ENCODE peak calls at places on chromosomes 2 and 18, in nine cellular contexts. Q is progenitor cell of endocrine pancreas; W is cardiac fibroblast; A is CD4-positive, alpha-beta T cell; O is omental fat pad; I is HCT116; N is PC-9; M is SK-N-SH; V is choroid plexus epithelial cell. T is an unnamed sample.

GRCh38 chr2:69437751-69438154 is 518 bp upstream of the NFU1 start:
- DNase-seq in V (no peak), M (no peak), N (no peak), O (peak), W (no peak), A (no peak), I (no peak), Q (no peak), T (no peak)

GRCh38 chr2:185433824-185434223 is 304.8 kb upstream of the FSIP2 start:
- DNase-seq in I (no peak), A (no peak), N (no peak), M (no peak), W (no peak), Q (no peak), V (peak), O (no peak), T (no peak)

GRCh38 chr2:130729311-130730299 is 735 bp downstream of the GPR148 start:
- DNase-seq in O (no peak), I (no peak), W (no peak), A (no peak), N (no peak), V (no peak), Q (no peak), M (no peak), T (no peak)

GRCh38 chr2:23673830-23674679 is 252.9 kb downstream of the ATAD2B start:
- DNase-seq in N (peak), A (no peak), O (no peak), V (peak), M (no peak), W (no peak), I (no peak), Q (peak), T (peak)

GRCh38 chr2:32832400-32832799 is 114.4 kb upstream of the LTBP1 start:
- DNase-seq in M (no peak), A (no peak), I (no peak), N (no peak), Q (no peak), W (no peak), O (no peak), V (no peak), T (no peak)

GRCh38 chr2:240503848-240504247 is 53.9 kb downstream of the ANKMY1 start:
- DNase-seq in V (no peak), W (no peak), O (peak), I (no peak), M (peak), Q (no peak), N (no peak), A (no peak), T (no peak)

GRCh38 chr2:219551863-219552381 is 8.1 kb downstream of the TMEM198 start:
- DNase-seq in Q (no peak), A (no peak), N (no peak), V (peak), M (no peak), W (peak), I (no peak), O (no peak), T (no peak)

GRCh38 chr2:215684448-215685217 is 248.8 kb upstream of the FN1 start:
- DNase-seq in W (peak), V (peak), O (no peak), I (no peak), Q (no peak), M (no peak), N (no peak), A (no peak), T (no peak)

GRCh38 chr2:176997074-176997791 is 215.4 kb upstream of the HNRNPA3 start:
- DNase-seq in A (no peak), I (peak), M (no peak), W (peak), N (no peak), O (no peak), V (peak), Q (no peak), T (no peak)

GRCh38 chr2:222743263-222743865 is 71.9 kb downstream of the MOGAT1 start:
- DNase-seq in A (no peak), M (no peak), N (no peak), Q (no peak), V (peak), W (peak), I (no peak), O (no peak), T (no peak)

GRCh38 chr2:198852248-198852647 is 605.5 kb downstream of the SATB2 start:
- DNase-seq in V (no peak), O (no peak), W (no peak), M (no peak), A (no peak), N (no peak), Q (no peak), I (no peak), T (no peak)

GRCh38 chr2:64338910-64339500 is 115.0 kb upstream of the LGALSL start:
- DNase-seq in V (peak), N (peak), M (no peak), I (no peak), O (no peak), W (peak), A (no peak), Q (no peak), T (no peak)

GRCh38 chr2:187959821-187960220 is 331.9 kb upstream of the GULP1 start:
- DNase-seq in A (no peak), I (no peak), N (no peak), V (peak), Q (no peak), W (peak), M (no peak), O (no peak), T (no peak)

GRCh38 chr2:187951470-187952218 is 340.0 kb upstream of the GULP1 start:
- DNase-seq in Q (no peak), W (no peak), O (no peak), A (no peak), I (no peak), M (no peak), N (no peak), V (no peak), T (no peak)

GRCh38 chr2:187962538-187962937 is 329.1 kb upstream of the GULP1 start:
- DNase-seq in W (no peak), A (no peak), O (no peak), N (no peak), I (no peak), M (no peak), V (no peak), Q (no peak), T (no peak)

GRCh38 chr2:187956906-187957534 is 334.7 kb upstream of the GULP1 start:
- DNase-seq in A (no peak), M (no peak), O (no peak), V (no peak), I (no peak), Q (no peak), N (no peak), W (no peak), T (no peak)
- TF ChIP-seq CTCF in A (no peak), M (no peak), O (no peak), V (no peak), I (no peak), Q (no peak), N (no peak), W (no peak), T (no peak)

DNA sequence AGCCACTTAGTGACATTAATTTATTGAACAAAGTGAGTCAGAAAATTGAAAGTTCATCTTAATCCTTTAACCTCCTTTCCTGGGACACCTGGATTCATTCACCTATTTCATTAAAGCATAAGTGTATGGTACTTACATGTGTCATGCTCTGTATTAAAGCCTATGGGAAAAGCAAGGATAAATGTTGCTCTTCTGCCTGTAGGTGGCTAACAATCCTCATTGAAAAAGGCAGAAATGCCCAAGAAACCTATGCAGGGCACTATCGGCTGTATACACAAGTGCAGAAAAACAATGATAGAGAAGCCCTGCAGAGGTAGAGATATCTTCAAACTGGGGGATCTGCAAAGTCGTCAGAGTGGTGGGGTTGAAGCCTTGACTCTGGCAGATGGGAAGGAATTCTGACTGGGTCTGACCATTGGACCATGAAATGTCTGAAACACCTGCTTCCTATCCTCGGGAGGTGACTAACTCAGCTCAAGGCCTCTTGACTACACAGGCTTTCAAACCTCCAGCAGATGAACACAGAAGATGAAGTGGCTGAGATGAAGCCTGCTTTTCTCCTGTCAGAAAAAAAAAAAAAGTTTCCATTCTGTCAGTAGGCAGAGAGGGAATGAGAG is 83.1 kb downstream of the DCC start:
- DNase-seq in N (no peak), O (no peak), W (no peak), M (no peak), Q (no peak), V (no peak), I (no peak), A (no peak), T (no peak)
- TF ChIP-seq CTCF in N (no peak), O (no peak), W (no peak), M (no peak), Q (peak), V (no peak), I (no peak), A (no peak), T (no peak)

DNA sequence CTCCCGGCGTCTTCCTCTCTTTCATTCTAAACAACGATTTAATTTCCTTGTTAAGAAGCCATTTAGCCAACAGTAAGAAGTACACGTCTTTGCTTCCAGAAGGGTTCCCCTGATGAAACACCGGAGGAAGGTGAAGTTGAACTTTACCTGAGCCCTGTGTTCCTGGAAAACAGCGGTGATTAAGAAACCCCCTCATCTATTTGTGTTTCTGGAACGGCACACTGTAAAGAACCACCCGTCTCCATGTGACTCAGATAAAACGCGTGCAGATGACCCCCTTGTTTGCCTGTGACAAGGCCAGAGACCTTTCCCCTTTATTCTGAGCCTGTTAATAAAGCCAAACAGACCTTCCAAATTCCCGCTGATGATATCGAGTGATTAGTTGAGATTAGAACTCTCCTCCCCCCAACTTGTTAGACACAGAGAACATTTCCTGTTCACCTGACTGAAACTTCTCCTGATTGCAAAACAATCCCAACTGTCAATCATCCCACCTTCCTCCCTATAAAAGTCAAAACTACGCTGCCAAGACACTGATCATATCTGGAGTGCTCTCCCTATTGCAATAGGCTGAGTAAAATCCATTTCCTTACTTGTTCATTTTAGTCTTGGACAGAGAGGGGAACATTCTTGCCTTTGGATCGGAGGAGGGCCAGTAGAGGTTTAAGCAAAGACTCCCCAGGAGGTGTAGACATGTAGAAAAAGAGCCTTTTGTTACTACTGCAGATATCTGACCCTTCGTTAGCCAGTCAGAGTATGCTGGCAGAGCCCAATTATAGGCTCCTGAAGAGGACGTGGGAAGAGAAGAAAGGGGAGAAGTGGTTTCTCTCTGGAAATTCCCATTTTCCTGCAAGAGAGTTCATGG is 883 bp upstream of the IWS1 start:
- DNase-seq in V (peak), I (peak), O (no peak), M (peak), A (no peak), N (peak), Q (no peak), W (no peak), T (no peak)
- TF ChIP-seq CTCF in V (peak), I (no peak), O (no peak), M (peak), A (no peak), N (no peak), Q (no peak), W (peak), T (no peak)

GRCh38 chr2:205372141-205372540 is 310.2 kb upstream of the NRP2 start:
- DNase-seq in N (no peak), I (no peak), V (peak), W (peak), O (no peak), M (no peak), A (no peak), Q (no peak), T (no peak)
- TF ChIP-seq CTCF in N (no peak), I (no peak), V (peak), W (no peak), O (no peak), M (no peak), A (no peak), Q (no peak), T (no peak)

GRCh38 chr2:31765078-31765835 is 184.5 kb upstream of the SRD5A2 start:
- DNase-seq in V (no peak), I (no peak), Q (no peak), N (no peak), A (no peak), W (no peak), M (no peak), O (no peak), T (no peak)
- TF ChIP-seq CTCF in V (no peak), I (no peak), Q (no peak), N (no peak), A (no peak), W (no peak), M (no peak), O (no peak), T (no peak)

GRCh38 chr2:61144697-61145268 is 17.2 kb upstream of the C2orf74 start:
- DNase-seq in A (peak), I (no peak), Q (peak), N (peak), O (peak), M (peak), W (peak), V (peak), T (peak)
- TF ChIP-seq CTCF in A (no peak), I (no peak), Q (peak), N (no peak), O (no peak), M (peak), W (no peak), V (no peak), T (no peak)

DNA sequence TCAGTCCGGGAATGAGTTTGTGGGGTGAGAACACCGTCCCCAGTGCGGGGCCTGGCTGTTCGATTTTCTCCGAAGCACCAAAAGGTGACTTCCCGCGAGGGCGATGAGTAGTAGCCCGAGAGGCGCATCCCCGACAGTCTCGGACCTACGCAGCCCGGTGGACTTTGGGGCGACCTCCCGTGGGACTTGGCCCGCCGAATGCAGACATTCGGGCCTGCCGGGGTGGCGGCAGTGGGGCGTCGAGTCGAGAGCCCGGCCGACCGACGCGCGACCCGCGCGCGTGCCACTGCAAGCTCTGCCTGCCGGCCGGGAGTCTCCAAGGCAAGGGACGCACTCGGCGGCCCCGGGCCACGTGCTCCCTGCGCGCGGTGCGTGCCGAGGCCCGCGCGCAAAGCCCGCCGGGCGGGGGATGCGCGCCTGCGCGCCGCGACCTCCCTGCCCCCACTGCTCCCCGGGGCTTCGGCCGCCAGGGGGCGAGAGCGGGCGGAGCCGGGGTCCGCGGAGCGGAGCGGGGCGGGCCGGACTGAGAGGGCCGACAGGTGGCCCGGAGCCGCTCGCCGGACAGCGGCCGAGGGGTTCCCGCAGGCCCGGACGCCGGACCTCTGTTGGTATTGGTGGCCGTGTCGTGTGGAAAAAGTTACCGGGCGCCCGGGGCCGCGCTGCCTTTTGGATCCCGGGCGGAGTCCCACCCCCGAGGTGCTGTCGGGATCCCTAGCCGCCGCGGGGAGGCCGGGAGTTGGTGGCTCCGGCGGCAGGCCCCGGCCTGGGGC is 1.8 kb downstream of the PTMA start:
- DNase-seq in N (peak), V (peak), I (no peak), W (peak), Q (peak), O (peak), A (peak), M (peak), T (peak)
- TF ChIP-seq CTCF in N (no peak), V (peak), I (peak), W (peak), Q (peak), O (peak), A (peak), M (peak), T (peak)

T was measured in nephron progenitor cell.